ENCODE peak calls at places on chromosomes 5 and 9, in four cellular contexts. B is left ventricle myocardium inferior, Q is fibroblast of lung, S is trophoblast cell. E is an unnamed sample.
A peak's percentile ranks its signal among the peaks of the same experiment; 100 is the strongest.

GRCh38 chr9:91682806-91683205 is 259.2 kb upstream of the NFIL3 start:
- DNase-seq in B (no peak), Q (peak; percentile 53), S (peak; percentile 98), E (no peak)

GRCh38 chr5:142803428-142804111 is 33.4 kb downstream of the ARHGAP26 start:
- DNase-seq in S (peak; percentile 95), B (no peak), Q (peak; percentile 58), E (no peak)

GRCh38 chr5:71482132-71482531 is 26.7 kb downstream of the BDP1 start:
- DNase-seq in B (no peak), S (no peak), Q (peak; percentile 52), E (no peak)

GRCh38 chr9:137300607-137301085 is 1.4 kb downstream of the NRARP start:
- DNase-seq in Q (peak; percentile 63), B (peak; percentile 21), S (no peak), E (no peak)

GRCh38 chr5:124745367-124746251 is 830 bp downstream of the ZNF608 start:
- DNase-seq in Q (peak; percentile 64), B (no peak), S (no peak), E (no peak)

GRCh38 chr9:93255994-93256877 is 72.3 kb downstream of the WNK2 start:
- DNase-seq in B (no peak), Q (no peak), S (no peak), E (no peak)

GRCh38 chr9:105007143-105007542 is 79.2 kb upstream of the ABCA1 start:
- DNase-seq in S (peak; percentile 31), Q (peak; percentile 91), B (no peak), E (peak; percentile 45)

GRCh38 chr9:81395301-81396054 is 293.9 kb downstream of the TLE1 start:
- DNase-seq in S (no peak), Q (peak; percentile 36), B (no peak), E (no peak)

GRCh38 chr5:149289307-149289706 is 17.6 kb downstream of the AFAP1L1 start:
- DNase-seq in Q (no peak), B (no peak), S (peak; percentile 57), E (no peak)

GRCh38 chr5:761854-762685 is 22.5 kb downstream of the ZDHHC11B start:
- DNase-seq in S (no peak), Q (no peak), B (no peak), E (no peak)

GRCh38 chr5:106121972-106122605 is 1548.6 kb downstream of the EFNA5 start:
- DNase-seq in B (no peak), S (peak; percentile 4), Q (no peak), E (no peak)

GRCh38 chr9:15485836-15486678 is 24.7 kb downstream of the PSIP1 start:
- DNase-seq in S (no peak), Q (peak; percentile 45), B (no peak), E (no peak)

GRCh38 chr5:92378961-92379611 is 996.0 kb upstream of the ARRDC3 start:
- DNase-seq in S (no peak), B (peak; percentile 20), Q (peak; percentile 50), E (no peak)

GRCh38 chr5:170491479-170491878 is 12.3 kb upstream of the KCNIP1 start:
- DNase-seq in Q (peak; percentile 83), S (no peak), B (no peak), E (peak; percentile 52)

GRCh38 chr9:85640425-85640824 is 101.3 kb downstream of the AGTPBP1 start:
- DNase-seq in S (no peak), Q (no peak), B (no peak), E (no peak)

GRCh38 chr5:149149942-149150341 is 8.6 kb downstream of the ABLIM3 start:
- DNase-seq in S (no peak), B (no peak), Q (no peak), E (no peak)

GRCh38 chr5:99285606-99286005 is 356.8 kb upstream of the CHD1 start:
- DNase-seq in Q (no peak), S (no peak), B (no peak), E (no peak)

GRCh38 chr5:149310947-149311675 is 34.2 kb upstream of the GRPEL2 start:
- DNase-seq in B (no peak), Q (peak; percentile 77), S (no peak), E (no peak)

GRCh38 chr5:143077453-143078103 is 307.4 kb downstream of the ARHGAP26 start:
- DNase-seq in S (no peak), Q (no peak), B (no peak), E (no peak)

GRCh38 chr5:159341914-159342313 is 11.6 kb upstream of the IL12B start:
- DNase-seq in S (peak; percentile 66), Q (peak; percentile 89), B (peak; percentile 38), E (peak; percentile 86)

GRCh38 chr5:159342838-159343237 is 12.6 kb upstream of the IL12B start:
- DNase-seq in Q (no peak), B (no peak), S (no peak), E (no peak)

GRCh38 chr5:159341145-159341544 is 10.9 kb upstream of the IL12B start:
- DNase-seq in S (no peak), B (no peak), Q (no peak), E (no peak)

GRCh38 chr5:159339451-159339850 is 9.2 kb upstream of the IL12B start:
- DNase-seq in S (no peak), Q (no peak), B (no peak), E (no peak)

GRCh38 chr5:159340511-159340910 is 10.2 kb upstream of the IL12B start:
- DNase-seq in S (no peak), Q (no peak), B (no peak), E (no peak)
- H3K4me1 ChIP-seq in S (peaks cover 2% of the 10 kb centered on the region), Q (peaks cover 8% of the 10 kb centered on the region), B (peaks cover 10% of the 10 kb centered on the region), E (peaks cover 52% of the 10 kb centered on the region)

DNA sequence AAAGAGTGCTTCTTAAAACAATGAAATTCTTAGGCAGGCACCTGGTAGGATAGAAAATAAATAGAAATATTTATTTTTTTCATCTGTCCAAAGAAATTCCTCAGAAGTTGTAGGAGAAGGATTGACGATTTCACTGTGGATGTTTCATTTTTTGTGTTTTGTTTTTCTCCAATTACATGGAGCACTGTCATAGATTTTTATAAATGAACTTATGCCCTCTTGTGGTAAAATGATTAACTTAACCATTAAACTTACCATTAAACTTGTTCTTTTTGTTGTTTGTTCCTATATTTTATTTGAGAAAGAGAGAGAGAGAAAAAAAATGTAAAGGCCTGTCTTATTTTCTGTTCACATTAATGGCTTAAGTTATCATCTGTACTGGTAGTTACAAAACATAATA is 339.2 kb downstream of the PRR16 start:
- DNase-seq in S (no peak), B (no peak), Q (peak; percentile 71), E (no peak)
- H3K4me1 ChIP-seq in S (no peaks in the 10 kb centered on the region), B (no peaks in the 10 kb centered on the region), Q (no peaks in the 10 kb centered on the region), E (no peaks in the 10 kb centered on the region)

GRCh38 chr9:18492612-18493011 is 18.7 kb downstream of the ADAMTSL1 start:
- DNase-seq in Q (no peak), B (no peak), S (no peak), E (no peak)

GRCh38 chr9:18489861-18490260 is 15.9 kb downstream of the ADAMTSL1 start:
- DNase-seq in Q (peak; percentile 50), B (no peak), S (no peak), E (no peak)

GRCh38 chr9:18487620-18488019 is 13.7 kb downstream of the ADAMTSL1 start:
- DNase-seq in S (no peak), Q (no peak), B (no peak), E (no peak)

GRCh38 chr9:18493361-18494015 is 19.5 kb downstream of the ADAMTSL1 start:
- DNase-seq in S (no peak), B (no peak), Q (peak; percentile 58), E (peak; percentile 46)

GRCh38 chr9:18490591-18491370 is 16.8 kb downstream of the ADAMTSL1 start:
- DNase-seq in Q (peak; percentile 97), B (no peak), S (no peak), E (peak; percentile 78)
- H3K4me1 ChIP-seq in Q (peaks cover 23% of the 10 kb centered on the region), B (peaks cover 6% of the 10 kb centered on the region), S (no peaks in the 10 kb centered on the region), E (peaks cover 47% of the 10 kb centered on the region)

DNA sequence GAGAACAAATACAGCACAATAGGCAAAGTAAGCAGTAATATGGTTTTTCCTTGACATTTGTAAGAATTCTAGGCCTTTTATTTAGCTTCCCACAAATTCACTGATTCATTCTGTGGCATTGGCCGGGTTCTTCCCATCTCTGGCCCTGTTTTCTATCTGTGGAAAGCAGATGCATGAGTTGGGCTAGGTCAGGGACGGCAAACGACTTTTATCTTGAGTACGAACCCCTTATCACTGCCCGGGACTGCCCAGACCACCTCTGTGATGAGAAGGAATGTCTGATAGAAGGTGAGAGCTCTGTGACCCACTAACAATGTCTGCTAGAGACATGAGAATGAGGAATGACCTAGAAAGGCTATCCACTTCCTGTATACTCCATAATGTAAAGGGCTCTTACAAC is 35.4 kb upstream of the ADAM19 start:
- DNase-seq in B (no peak), Q (no peak), S (no peak), E (no peak)
- H3K4me1 ChIP-seq in B (no peaks in the 10 kb centered on the region), Q (no peaks in the 10 kb centered on the region), S (peaks cover 32% of the 10 kb centered on the region), E (peaks cover 41% of the 10 kb centered on the region)

DNA sequence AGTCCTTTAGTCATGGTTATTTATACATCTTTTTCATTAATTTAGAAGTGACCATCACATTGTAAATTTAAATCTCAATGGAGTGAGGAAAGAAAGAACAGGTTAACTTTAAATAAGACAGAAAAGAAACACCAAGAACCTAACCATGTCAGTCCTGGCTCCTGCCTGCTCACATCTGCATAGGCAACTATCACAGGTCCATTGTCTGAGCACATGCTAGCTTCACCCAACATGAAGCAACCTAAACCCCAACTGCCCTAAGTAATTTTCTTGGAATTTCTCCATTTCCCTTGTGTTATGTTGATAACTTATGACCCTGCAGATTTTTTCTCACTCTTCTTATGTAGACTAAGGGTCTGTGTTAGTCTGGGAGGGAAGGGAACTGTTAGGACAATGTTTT is 2205.9 kb upstream of the ACO1 start:
- DNase-seq in S (no peak), Q (no peak), B (no peak), E (no peak)
- H3K4me1 ChIP-seq in S (no peaks in the 10 kb centered on the region), Q (no peaks in the 10 kb centered on the region), B (no peaks in the 10 kb centered on the region), E (no peaks in the 10 kb centered on the region)

GRCh38 chr9:128892223-128892892 is 10.4 kb downstream of the LRRC8A start:
- DNase-seq in B (peak; percentile 88), Q (peak; percentile 94), S (no peak), E (peak; percentile 97)

GRCh38 chr9:128894764-128895163 is 12.8 kb downstream of the LRRC8A start:
- DNase-seq in S (no peak), B (no peak), Q (no peak), E (no peak)

GRCh38 chr9:128895556-128895955 is 13.6 kb downstream of the LRRC8A start:
- DNase-seq in Q (no peak), B (no peak), S (no peak), E (no peak)

GRCh38 chr9:128891354-128892222 is 9.7 kb downstream of the LRRC8A start:
- DNase-seq in S (no peak), B (no peak), Q (no peak), E (no peak)

DNA sequence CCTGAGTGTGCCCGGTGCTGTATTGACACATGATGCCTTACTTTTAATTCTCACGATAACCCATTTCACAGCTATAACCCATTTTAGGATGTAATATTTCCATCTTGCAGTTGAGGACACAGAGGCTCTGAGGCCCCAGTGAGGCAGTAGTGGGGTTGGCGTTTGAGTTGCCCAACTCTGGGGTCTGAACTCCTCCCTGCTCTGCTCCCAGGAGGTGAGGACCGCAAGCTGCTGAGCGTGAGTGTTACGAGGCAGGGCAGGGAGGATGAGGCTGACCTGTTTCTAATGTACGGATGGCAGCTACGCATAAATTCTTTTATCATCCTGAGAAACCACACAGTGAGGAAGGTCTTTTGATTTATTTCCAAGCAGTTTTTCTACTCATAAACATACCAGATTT is 11.4 kb downstream of the LRRC8A start:
- DNase-seq in Q (no peak), S (no peak), B (no peak), E (no peak)
- H3K4me1 ChIP-seq in Q (peaks cover 19% of the 10 kb centered on the region), S (peaks cover 5% of the 10 kb centered on the region), B (peaks cover 74% of the 10 kb centered on the region), E (peaks cover 64% of the 10 kb centered on the region)